ENCODE peak calls at places on chromosomes 1 and 21, in six cellular contexts. N, G, I, R, B and T are unnamed samples.

GRCh38 chr1:4176841-4177240 is 276.8 kb upstream of the C1orf174 start:
- DNase-seq in N (no peak), G (no peak), I (no peak), R (no peak), B (no peak), T (no peak)

GRCh38 chr1:156642265-156643185 is 608 bp downstream of the BCAN start:
- DNase-seq in N (no peak), G (no peak), I (no peak), R (no peak), B (no peak), T (peak)

GRCh38 chr1:205430631-205431305 is 8.9 kb upstream of the LEMD1 start:
- DNase-seq in N (no peak), G (peak), I (no peak), R (peak), B (peak), T (peak)

GRCh38 chr1:36118805-36119204 is 6.2 kb downstream of the COL8A2 start:
- DNase-seq in N (no peak), G (no peak), I (no peak), R (no peak), B (no peak), T (peak)

GRCh38 chr1:247390116-247390791 is 25.7 kb upstream of the NLRP3 start:
- DNase-seq in N (peak), G (peak), I (peak), R (peak), B (peak), T (peak)

GRCh38 chr1:230312676-230313075 is 113.5 kb downstream of the PGBD5 start:
- DNase-seq in N (no peak), G (no peak), I (no peak), R (no peak), B (no peak), T (no peak)

GRCh38 chr1:95408506-95409136 is 174.6 kb downstream of the RWDD3 start:
- DNase-seq in N (no peak), G (no peak), I (no peak), R (no peak), B (no peak), T (no peak)

GRCh38 chr1:203627819-203628184 is 1.2 kb downstream of the ATP2B4 start:
- DNase-seq in N (peak), G (peak), I (no peak), R (no peak), B (no peak), T (peak)

GRCh38 chr21:33799378-33800090 is 116.1 kb downstream of the ATP5PO start:
- DNase-seq in N (no peak), G (no peak), I (no peak), R (peak), B (no peak), T (no peak)

GRCh38 chr1:35725591-35725990 is 6.9 kb upstream of the C1orf216 start:
- DNase-seq in N (no peak), G (no peak), I (no peak), R (no peak), B (no peak), T (no peak)

DNA sequence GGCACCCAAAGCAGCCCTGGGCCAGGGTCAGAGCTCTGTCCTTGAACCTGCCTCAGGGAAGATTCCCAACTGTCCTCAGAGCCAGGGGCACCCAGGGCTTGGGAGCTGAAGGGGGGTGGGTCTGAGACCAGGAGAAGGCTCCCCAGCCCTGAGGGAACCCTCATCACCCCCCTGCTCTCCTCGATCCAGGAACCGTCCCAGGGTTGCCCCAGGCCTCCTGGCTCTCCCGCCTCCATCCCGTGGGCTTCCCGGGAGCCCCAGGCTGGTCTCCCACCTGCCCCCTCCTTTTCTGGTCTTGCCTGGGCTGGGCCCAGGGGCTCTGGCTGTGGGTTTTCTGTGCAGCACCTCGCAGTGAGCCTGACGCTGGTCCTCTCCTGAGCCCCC is 6.7 kb upstream of the SAMD11 start:
- DNase-seq in N (no peak), G (no peak), I (no peak), R (no peak), B (no peak), T (no peak)
- H3K27ac ChIP-seq in N (no peak), G (no peak), I (no peak), R (no peak), B (no peak), T (no peak)

GRCh38 chr1:206570529-206570928 is 41.7 kb downstream of the EIF2D start:
- DNase-seq in N (no peak), G (no peak), I (no peak), R (no peak), B (no peak), T (no peak)
- H3K27ac ChIP-seq in N (no peak), G (no peak), I (no peak), R (peak), B (no peak), T (no peak)

GRCh38 chr21:44439211-44439600 is 16.1 kb upstream of the LRRC3 start:
- DNase-seq in N (no peak), G (no peak), I (no peak), R (no peak), B (no peak), T (no peak)

GRCh38 chr21:44440241-44441040 is 14.9 kb upstream of the LRRC3 start:
- DNase-seq in N (no peak), G (no peak), I (no peak), R (no peak), B (no peak), T (no peak)

GRCh38 chr21:44442266-44443125 is 12.8 kb upstream of the LRRC3 start:
- DNase-seq in N (no peak), G (no peak), I (no peak), R (no peak), B (no peak), T (no peak)

GRCh38 chr21:44441581-44442265 is 13.6 kb upstream of the LRRC3 start:
- DNase-seq in N (no peak), G (no peak), I (no peak), R (no peak), B (no peak), T (no peak)

DNA sequence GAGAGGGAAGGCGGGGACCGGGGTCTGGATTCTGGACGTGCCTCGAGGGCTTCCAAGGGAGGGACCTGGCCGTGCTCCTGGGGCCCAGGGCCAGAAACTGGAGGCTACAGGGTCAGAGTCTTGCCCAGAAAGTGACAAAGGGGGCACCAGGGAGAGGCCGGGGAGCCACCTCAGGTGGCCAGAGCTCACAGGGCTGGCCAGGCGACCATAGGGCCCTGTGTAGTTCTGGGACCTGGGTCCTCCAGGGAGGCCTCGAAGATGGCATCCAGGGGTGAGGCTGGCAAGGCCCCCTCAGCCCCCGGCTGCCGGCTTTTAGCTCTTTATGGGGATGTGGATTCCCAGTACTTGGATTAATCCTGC is 14.3 kb upstream of the LRRC3 start:
- DNase-seq in N (no peak), G (no peak), I (no peak), R (no peak), B (no peak), T (no peak)
- H3K27ac ChIP-seq in N (no peak), G (no peak), I (no peak), R (no peak), B (no peak), T (no peak)

DNA sequence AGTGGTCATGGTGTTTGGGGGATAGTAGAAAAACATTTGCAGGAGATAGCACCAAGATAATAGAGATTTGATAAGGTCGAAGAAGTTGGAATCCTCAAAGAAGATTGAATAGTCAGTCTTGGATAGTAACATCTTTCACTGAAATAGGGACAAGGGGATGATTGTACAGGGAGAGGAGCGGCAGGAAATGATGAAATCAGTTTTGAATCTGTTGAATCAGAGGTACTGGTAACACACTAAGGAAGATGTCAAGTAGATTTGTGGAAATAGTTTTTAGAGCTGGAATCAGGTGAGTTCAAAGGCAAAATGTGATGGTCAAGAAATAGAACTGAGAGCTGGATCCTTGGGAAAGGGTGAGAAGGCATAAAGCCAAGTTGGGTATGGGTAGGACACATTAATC is 26.5 kb downstream of the CAP1 start:
- DNase-seq in N (no peak), G (no peak), I (no peak), R (no peak), B (no peak), T (no peak)
- H3K27ac ChIP-seq in N (peak), G (no peak), I (peak), R (no peak), B (no peak), T (no peak)